ENCODE peak calls at places on chromosomes 2 and 18, in five cellular contexts. H is stomach, D is cardiac fibroblast, I is tibial nerve, K is lower leg skin. S is an unnamed sample.

GRCh38 chr2:230924470-230925341 is at the start of gene GPR55:
- DNase-seq in K (no peak), D (no peak), I (no peak), H (peak; percentile 24), S (no peak)

GRCh38 chr2:240060977-240061591 is 7.8 kb upstream of the OR6B3 start:
- DNase-seq in H (no peak), D (peak; percentile 68), K (peak; percentile 42), I (peak; percentile 63), S (peak; percentile 80)

GRCh38 chr2:48574353-48575290 is 43.0 kb upstream of the GTF2A1L start:
- DNase-seq in I (no peak), H (no peak), K (no peak), D (no peak), S (no peak)

GRCh38 chr2:109143214-109144187 is 14.5 kb downstream of the SH3RF3 start:
- DNase-seq in D (no peak), H (no peak), K (no peak), I (no peak), S (no peak)

GRCh38 chr18:79628416-79629248 is 51.0 kb upstream of the CTDP1 start:
- DNase-seq in I (no peak), H (no peak), K (no peak), D (no peak), S (no peak)

GRCh38 chr2:38074775-38075435 is 1.0 kb downstream of the CYP1B1 start:
- DNase-seq in K (no peak), I (no peak), D (peak; percentile 54), H (no peak), S (peak; percentile 71)

GRCh38 chr2:226652983-226653765 is 146.4 kb downstream of the IRS1 start:
- DNase-seq in K (no peak), I (no peak), H (no peak), D (peak; percentile 41), S (peak; percentile 65)

GRCh38 chr2:135494917-135495316 is 36.1 kb downstream of the ZRANB3 start:
- DNase-seq in I (no peak), D (no peak), H (no peak), K (no peak), S (peak; percentile 7)

GRCh38 chr2:39620067-39620466 is 45.6 kb upstream of the TMEM178A start:
- DNase-seq in I (peak; percentile 45), D (peak; percentile 94), K (peak; percentile 28), H (peak; percentile 56), S (peak; percentile 95)

GRCh38 chr2:5409925-5410360 is 282.2 kb upstream of the SOX11 start:
- DNase-seq in I (no peak), K (no peak), D (no peak), H (no peak), S (no peak)

GRCh38 chr18:69401475-69402218 is 959 bp downstream of the DOK6 start:
- DNase-seq in K (no peak), I (no peak), H (no peak), D (peak; percentile 32), S (peak; percentile 24)

GRCh38 chr2:16051046-16051489 is 110.7 kb downstream of the MYCN start:
- DNase-seq in I (no peak), K (no peak), D (no peak), H (no peak), S (no peak)

GRCh38 chr2:138504546-138505239 is 3.1 kb downstream of the SPOPL start:
- DNase-seq in D (no peak), H (no peak), I (no peak), K (no peak), S (no peak)

GRCh38 chr2:216915548-216916128 is 55.8 kb upstream of the TNP1 start:
- DNase-seq in H (no peak), I (no peak), D (no peak), K (no peak), S (no peak)

GRCh38 chr18:42520074-42520473 is 565.0 kb downstream of the PIK3C3 start:
- DNase-seq in H (no peak), I (no peak), D (no peak), K (no peak), S (no peak)

GRCh38 chr2:216107760-216108159 is 1.4 kb upstream of the XRCC5 start:
- DNase-seq in H (no peak), D (no peak), I (no peak), K (no peak), S (no peak)

GRCh38 chr2:219687266-219687665 is 59.8 kb downstream of the SLC4A3 start:
- DNase-seq in H (no peak), K (no peak), D (peak; percentile 78), I (no peak), S (peak; percentile 13)

GRCh38 chr2:239035361-239035814 is 187.5 kb downstream of the TWIST2 start:
- DNase-seq in I (peak; percentile 57), D (peak; percentile 16), H (peak; percentile 56), K (no peak), S (peak; percentile 13)

GRCh38 chr2:198296665-198297308 is 492.4 kb downstream of the PLCL1 start:
- DNase-seq in D (peak; percentile 71), I (peak; percentile 59), H (peak; percentile 34), K (peak; percentile 29), S (peak; percentile 67)

GRCh38 chr2:100870652-100871531 is 51.0 kb downstream of the NPAS2 start:
- DNase-seq in D (no peak), H (no peak), K (no peak), I (no peak), S (no peak)

GRCh38 chr2:145123606-145124005 is 603.7 kb upstream of the ZEB2 start:
- DNase-seq in I (no peak), H (peak; percentile 26), D (peak; percentile 69), K (no peak), S (no peak)

GRCh38 chr2:238139141-238139840 is 823 bp downstream of the KLHL30 start:
- DNase-seq in K (no peak), H (no peak), D (no peak), I (no peak), S (no peak)

GRCh38 chr2:205990104-205990503 is 95.9 kb downstream of the INO80D start:
- DNase-seq in I (no peak), D (no peak), K (no peak), H (no peak), S (no peak)

GRCh38 chr18:48136051-48136543 is 205.6 kb upstream of the SMAD2 start:
- DNase-seq in H (peak; percentile 61), D (no peak), I (no peak), K (no peak), S (no peak)

GRCh38 chr2:15804691-15805090 is 135.7 kb upstream of the MYCN start:
- DNase-seq in H (no peak), I (no peak), K (no peak), D (no peak), S (no peak)

GRCh38 chr2:74849228-74849892 is 15.4 kb downstream of the HK2 start:
- DNase-seq in H (peak; percentile 75), K (peak; percentile 35), D (peak; percentile 80), I (no peak), S (no peak)

DNA sequence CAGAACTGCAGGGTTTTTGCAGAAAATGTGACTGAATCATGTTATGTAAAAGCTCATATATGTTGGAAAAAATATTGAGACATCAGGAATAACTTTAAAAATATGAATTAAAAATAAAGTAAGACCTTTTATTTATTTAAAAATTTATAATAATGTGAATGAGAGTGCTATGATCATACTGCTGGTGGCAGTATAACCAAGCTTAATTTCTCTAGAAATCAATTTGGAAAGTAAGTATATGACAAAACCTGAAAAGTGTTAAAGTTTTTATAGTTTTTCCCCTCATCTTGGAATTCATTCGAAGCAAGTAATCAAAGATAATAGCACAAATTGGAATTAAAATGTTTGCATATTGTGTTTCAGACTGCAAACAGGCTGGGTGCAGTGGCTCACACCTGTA is 7.5 kb downstream of the SLC39A10 start:
- DNase-seq in H (no peak), D (peak; percentile 26), K (no peak), I (no peak), S (peak; percentile 61)
- TF ChIP-seq CTCF in H (no peak), D (peak; percentile 17), K (no peak), I (no peak), S (no peak)

DNA sequence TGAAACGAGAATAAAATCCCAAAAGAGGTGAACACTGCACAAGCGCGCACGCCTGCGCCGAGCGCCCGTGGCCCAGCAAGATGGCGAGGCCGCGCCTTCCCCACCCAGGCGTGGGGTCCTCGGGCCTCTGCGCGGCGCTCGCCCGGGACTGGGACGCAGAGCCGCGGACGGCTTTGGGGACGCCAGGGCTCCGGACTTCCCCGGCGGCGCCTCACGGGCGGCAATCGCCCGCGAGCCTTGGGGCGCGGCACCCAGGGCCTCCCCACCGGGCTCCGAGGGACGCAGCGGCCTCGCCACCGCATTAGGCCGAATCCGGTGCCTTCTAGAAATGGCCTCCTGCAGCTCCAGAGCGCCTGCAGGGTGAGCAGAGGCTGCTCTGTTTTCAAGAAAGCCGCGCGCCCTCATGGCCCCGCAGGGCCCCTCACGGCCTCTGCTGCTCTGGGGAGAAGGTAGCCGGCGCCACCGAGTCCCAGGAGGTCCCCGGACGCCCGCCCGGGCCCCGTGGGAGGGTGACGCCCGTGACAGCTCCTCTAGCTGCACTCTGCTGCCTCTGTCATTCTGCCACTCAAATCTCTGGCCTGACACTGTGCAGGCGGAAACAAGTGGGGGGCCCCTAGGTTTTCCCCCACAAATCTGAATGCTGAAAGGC is 35.9 kb upstream of the POMC start:
- DNase-seq in D (no peak), K (no peak), H (no peak), I (no peak), S (peak; percentile 33)
- H3K4me3 ChIP-seq in D (peak overlapping the region; percentile 7), K (no peak overlapping the region), H (peak overlapping the region; percentile 32), I (peak overlapping the region; percentile 40), S (peak overlapping the region; percentile 48)

DNA sequence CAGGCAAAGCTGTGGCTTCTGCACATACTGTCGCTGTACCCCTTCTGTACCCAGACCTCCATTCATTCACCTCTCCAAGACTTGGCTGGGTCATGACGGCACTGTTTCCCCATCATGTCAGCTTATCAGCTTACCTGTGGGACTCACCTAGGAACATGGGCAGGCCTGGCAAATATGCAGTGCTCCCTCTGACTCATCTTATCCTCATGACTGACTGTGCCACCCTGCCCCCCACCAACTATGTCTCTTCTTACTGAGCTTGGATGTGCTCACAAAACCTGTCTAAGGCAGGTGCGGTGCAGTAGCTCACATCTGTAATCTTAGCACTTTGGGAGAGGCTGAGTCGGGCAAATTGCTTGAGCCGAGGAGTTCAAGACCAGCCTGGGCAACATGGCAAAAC is 152.4 kb downstream of the MGAT5 start:
- DNase-seq in D (no peak), K (peak; percentile 67), H (peak; percentile 44), I (no peak), S (no peak)
- TF ChIP-seq CTCF in D (no peak), K (no peak), H (no peak), I (no peak), S (no peak)

GRCh38 chr2:190864375-190864774 is 16.2 kb upstream of the GLS start:
- DNase-seq in H (no peak), D (peak; percentile 58), K (no peak), I (no peak), S (peak; percentile 44)

GRCh38 chr2:190862067-190862466 is 18.6 kb upstream of the GLS start:
- DNase-seq in H (no peak), K (no peak), D (no peak), I (no peak), S (no peak)

GRCh38 chr2:190862591-190862991 is 18.0 kb upstream of the GLS start:
- DNase-seq in K (no peak), H (no peak), I (no peak), D (peak; percentile 43), S (peak; percentile 81)

GRCh38 chr2:190860985-190861721 is 19.5 kb upstream of the GLS start:
- DNase-seq in K (no peak), D (peak; percentile 58), I (no peak), H (no peak), S (peak; percentile 92)

DNA sequence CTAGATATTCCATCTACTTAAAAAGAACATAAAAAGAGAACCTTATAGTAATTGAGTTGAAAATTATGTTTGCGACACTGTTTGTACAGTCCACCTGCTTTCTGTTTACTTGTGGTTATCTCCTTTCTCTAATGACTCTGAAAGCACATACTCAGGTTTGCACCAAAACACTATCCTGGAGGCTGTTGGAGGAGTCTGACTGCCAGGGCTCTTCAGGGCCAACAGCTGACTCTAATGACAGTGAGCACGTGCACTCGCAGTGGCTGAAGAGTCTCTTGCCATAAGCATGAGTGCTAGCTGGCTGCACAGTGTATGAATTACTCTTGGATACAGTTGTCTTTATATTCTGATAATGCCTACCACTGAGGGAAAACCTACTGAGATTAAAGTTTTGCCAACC is 16.7 kb upstream of the GLS start:
- DNase-seq in H (no peak), D (no peak), I (no peak), K (no peak), S (no peak)
- H3K4me3 ChIP-seq in H (no peak overlapping the region), D (no peak overlapping the region), I (no peak overlapping the region), K (no peak overlapping the region), S (no peak overlapping the region)

S was measured in choroid plexus epithelial cell.